ENCODE peak calls at places on chromosomes 6 and 20, in six cellular contexts. One of them, this sample, is unnamed.

GRCh38 chr20:11917663-11918062 is at the start of gene BTBD3:
- DNase-seq in G401: peak; percentile 98
- DNase-seq in ELF-1: no peak
- DNase-seq in WTC11: no peak
- DNase-seq in heart right ventricle: peak; percentile 37
- DNase-seq in IMR-90: peak; percentile 79
- DNase-seq in this sample: no peak

GRCh38 chr20:41862023-41862422 is 243.8 kb upstream of the CHD6 start:
- DNase-seq in G401: no peak
- DNase-seq in ELF-1: peak; percentile 19
- DNase-seq in WTC11: peak; percentile 24
- DNase-seq in heart right ventricle: no peak
- DNase-seq in IMR-90: no peak
- DNase-seq in this sample: peak; percentile 55

GRCh38 chr20:48282591-48283228 is 497.4 kb upstream of the SULF2 start:
- DNase-seq in G401: no peak
- DNase-seq in ELF-1: no peak
- DNase-seq in WTC11: no peak
- DNase-seq in heart right ventricle: no peak
- DNase-seq in IMR-90: no peak
- DNase-seq in this sample: no peak

GRCh38 chr6:13703496-13703895 is 8.1 kb downstream of the RANBP9 start:
- DNase-seq in G401: no peak
- DNase-seq in ELF-1: no peak
- DNase-seq in WTC11: no peak
- DNase-seq in heart right ventricle: no peak
- DNase-seq in IMR-90: no peak
- DNase-seq in this sample: no peak

GRCh38 chr20:3420211-3420707 is 12.8 kb upstream of the DNAAF9 start:
- DNase-seq in G401: peak; percentile 0
- DNase-seq in ELF-1: no peak
- DNase-seq in WTC11: no peak
- DNase-seq in heart right ventricle: no peak
- DNase-seq in IMR-90: peak; percentile 41
- DNase-seq in this sample: no peak

GRCh38 chr20:14407336-14407735 is 69.9 kb upstream of the FLRT3 start:
- DNase-seq in G401: no peak
- DNase-seq in ELF-1: no peak
- DNase-seq in WTC11: no peak
- DNase-seq in heart right ventricle: no peak
- DNase-seq in IMR-90: no peak
- DNase-seq in this sample: no peak

GRCh38 chr20:34705383-34706021 is 1.4 kb downstream of the TP53INP2 start:
- DNase-seq in G401: no peak
- DNase-seq in ELF-1: peak; percentile 44
- DNase-seq in WTC11: peak; percentile 30
- DNase-seq in heart right ventricle: peak; percentile 41
- DNase-seq in IMR-90: peak; percentile 23
- DNase-seq in this sample: peak; percentile 50

GRCh38 chr6:130708338-130708737 is 118.9 kb upstream of the SMLR1 start:
- DNase-seq in G401: no peak
- DNase-seq in ELF-1: peak; percentile 13
- DNase-seq in WTC11: no peak
- DNase-seq in heart right ventricle: no peak
- DNase-seq in IMR-90: peak; percentile 50
- DNase-seq in this sample: no peak

GRCh38 chr6:5995705-5996686 is 10.7 kb downstream of the NRN1 start:
- DNase-seq in G401: peak; percentile 91
- DNase-seq in ELF-1: peak; percentile 86
- DNase-seq in WTC11: peak; percentile 89
- DNase-seq in heart right ventricle: peak; percentile 79
- DNase-seq in IMR-90: peak; percentile 19
- DNase-seq in this sample: peak; percentile 90

GRCh38 chr20:1798982-1799381 is 96.2 kb upstream of the SIRPA start:
- DNase-seq in G401: no peak
- DNase-seq in ELF-1: no peak
- DNase-seq in WTC11: no peak
- DNase-seq in heart right ventricle: no peak
- DNase-seq in IMR-90: no peak
- DNase-seq in this sample: no peak

GRCh38 chr6:34491091-34491430 is 25.2 kb downstream of the PACSIN1 start:
- DNase-seq in G401: no peak
- DNase-seq in ELF-1: no peak
- DNase-seq in WTC11: no peak
- DNase-seq in heart right ventricle: no peak
- DNase-seq in IMR-90: peak; percentile 23
- DNase-seq in this sample: no peak

GRCh38 chr6:137701942-137702341 is 165.1 kb upstream of the TNFAIP3 start:
- DNase-seq in G401: no peak
- DNase-seq in ELF-1: no peak
- DNase-seq in WTC11: no peak
- DNase-seq in heart right ventricle: no peak
- DNase-seq in IMR-90: no peak
- DNase-seq in this sample: no peak

GRCh38 chr20:47809561-47809960 is 24.3 kb upstream of the SULF2 start:
- DNase-seq in G401: no peak
- DNase-seq in ELF-1: peak; percentile 97
- DNase-seq in WTC11: peak; percentile 16
- DNase-seq in heart right ventricle: no peak
- DNase-seq in IMR-90: no peak
- DNase-seq in this sample: peak; percentile 66

This sample was measured in ecto neural progenitor cell.